ENCODE peak calls at places on chromosome 19, in five cellular contexts. W is left ventricle myocardium inferior, B is hepatocyte, D is uterus, Q is GM12865. F is an unnamed sample.

GRCh38 chr19:54707932-54708331 is 16.3 kb upstream of the KIR3DL3 start:
- DNase-seq in W (no peak), B (no peak), D (no peak), Q (peak), F (no peak)

GRCh38 chr19:18340237-18340989 is at the start of gene PGPEP1:
- DNase-seq in W (peak), B (peak), D (peak), Q (peak), F (peak)

GRCh38 chr19:18479964-18480723 is 41.7 kb downstream of the ELL start:
- DNase-seq in W (peak), B (no peak), D (peak), Q (no peak), F (no peak)

GRCh38 chr19:16373539-16373938 is 48.9 kb downstream of the KLF2 start:
- DNase-seq in W (peak), B (no peak), D (peak), Q (no peak), F (no peak)

GRCh38 chr19:40144151-40144550 is 47.1 kb upstream of the MAP3K10 start:
- DNase-seq in W (no peak), B (no peak), D (no peak), Q (peak), F (peak)

GRCh38 chr19:39212377-39212742 is 8.3 kb upstream of the SYCN start:
- DNase-seq in W (peak), B (no peak), D (no peak), Q (peak), F (peak)

GRCh38 chr19:46674416-46675178 is 13.6 kb upstream of the DACT3 start:
- DNase-seq in W (no peak), B (no peak), D (no peak), Q (no peak), F (no peak)

GRCh38 chr19:10237702-10238101 is 6.6 kb upstream of the S1PR2 start:
- DNase-seq in W (no peak), B (no peak), D (no peak), Q (no peak), F (no peak)

GRCh38 chr19:40416918-40417713 is 3.9 kb upstream of the PRX start:
- DNase-seq in W (peak), B (no peak), D (no peak), Q (peak), F (no peak)

GRCh38 chr19:23283925-23284324 is 33.7 kb upstream of the ZNF724 start:
- DNase-seq in W (peak), B (peak), D (peak), Q (peak), F (peak)

GRCh38 chr19:40217921-40218890 is at the start of gene TTC9B:
- DNase-seq in W (no peak), B (peak), D (no peak), Q (peak), F (peak)

GRCh38 chr19:39997595-39998216 is 846 bp downstream of the ZNF546 start:
- DNase-seq in W (no peak), B (no peak), D (no peak), Q (peak), F (no peak)

GRCh38 chr19:33156354-33156753 is 24.4 kb downstream of the WDR88 start:
- DNase-seq in W (no peak), B (no peak), D (no peak), Q (no peak), F (no peak)

GRCh38 chr19:21135433-21135832 is 6.4 kb upstream of the ZNF431 start:
- DNase-seq in W (no peak), B (no peak), D (no peak), Q (no peak), F (no peak)

GRCh38 chr19:46736544-46737274 is 9.1 kb upstream of the FKRP start:
- DNase-seq in W (peak), B (no peak), D (peak), Q (no peak), F (no peak)

DNA sequence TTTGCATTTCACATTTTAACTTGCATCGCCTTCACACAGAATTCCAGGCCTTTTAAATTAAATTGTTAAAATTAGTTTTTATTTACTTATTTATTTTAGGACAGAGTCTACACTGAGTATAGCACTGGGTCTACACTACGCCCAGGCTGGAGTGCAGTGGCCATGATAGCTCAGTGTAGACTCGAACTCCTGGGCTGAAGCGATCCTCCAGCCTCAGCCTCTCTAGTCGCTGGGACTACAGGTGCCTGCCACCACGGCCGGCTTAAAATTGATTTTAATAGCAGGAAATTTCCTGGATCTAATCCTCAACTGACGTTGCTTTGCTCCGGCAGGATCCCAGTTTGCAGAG is 301 bp upstream of the ZNF610 start:
- DNase-seq in W (no peak), B (no peak), D (no peak), Q (no peak), F (no peak)
- H3K4me3 ChIP-seq in W (peak), B (peak), D (peak), Q (peak), F (peak)

GRCh38 chr19:12965812-12966135 is 3.6 kb upstream of the DAND5 start:
- DNase-seq in W (no peak), B (no peak), D (no peak), Q (no peak), F (no peak)
- H3K4me3 ChIP-seq in W (peak), B (no peak), D (no peak), Q (no peak), F (no peak)

DNA sequence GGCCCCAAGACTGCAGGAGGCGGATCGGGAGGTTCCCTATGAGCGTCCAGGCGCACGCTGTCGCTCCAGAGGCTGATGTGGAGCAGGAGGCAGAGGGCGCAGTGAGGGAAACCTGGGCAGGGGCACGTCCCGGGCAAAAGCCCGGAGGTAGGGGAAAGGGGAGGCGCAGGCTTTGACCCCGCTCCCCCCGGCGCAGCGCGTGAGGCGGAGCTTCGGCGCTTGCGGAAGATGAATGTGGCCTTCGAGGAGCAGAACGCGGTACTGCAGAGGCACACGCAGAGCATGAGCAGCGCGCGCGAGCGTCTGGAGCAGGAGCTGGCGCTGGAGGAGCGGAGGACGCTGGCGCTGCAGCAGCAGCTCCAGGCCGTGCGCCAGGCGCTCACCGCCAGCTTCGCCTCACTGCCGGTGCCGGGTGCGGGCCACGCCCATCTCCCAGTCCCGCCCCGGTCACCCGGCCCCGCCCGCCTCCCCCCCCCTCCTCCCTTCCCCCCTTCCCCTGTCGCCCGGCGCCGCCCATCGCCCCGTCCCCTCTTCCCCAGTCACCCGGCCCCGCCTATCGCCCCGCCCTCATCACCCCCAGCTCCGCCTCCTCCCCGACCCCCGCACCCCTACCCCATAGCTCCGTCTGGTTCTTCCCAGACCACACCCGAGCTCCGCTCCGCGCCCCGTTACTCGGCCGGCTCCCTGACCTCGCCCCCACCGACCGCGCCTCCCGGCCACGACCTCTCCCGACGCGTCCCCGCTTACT is 4.1 kb downstream of the HMG20B start:
- DNase-seq in W (peak), B (peak), D (peak), Q (no peak), F (no peak)
- H3K4me3 ChIP-seq in W (peak), B (no peak), D (peak), Q (no peak), F (no peak)

DNA sequence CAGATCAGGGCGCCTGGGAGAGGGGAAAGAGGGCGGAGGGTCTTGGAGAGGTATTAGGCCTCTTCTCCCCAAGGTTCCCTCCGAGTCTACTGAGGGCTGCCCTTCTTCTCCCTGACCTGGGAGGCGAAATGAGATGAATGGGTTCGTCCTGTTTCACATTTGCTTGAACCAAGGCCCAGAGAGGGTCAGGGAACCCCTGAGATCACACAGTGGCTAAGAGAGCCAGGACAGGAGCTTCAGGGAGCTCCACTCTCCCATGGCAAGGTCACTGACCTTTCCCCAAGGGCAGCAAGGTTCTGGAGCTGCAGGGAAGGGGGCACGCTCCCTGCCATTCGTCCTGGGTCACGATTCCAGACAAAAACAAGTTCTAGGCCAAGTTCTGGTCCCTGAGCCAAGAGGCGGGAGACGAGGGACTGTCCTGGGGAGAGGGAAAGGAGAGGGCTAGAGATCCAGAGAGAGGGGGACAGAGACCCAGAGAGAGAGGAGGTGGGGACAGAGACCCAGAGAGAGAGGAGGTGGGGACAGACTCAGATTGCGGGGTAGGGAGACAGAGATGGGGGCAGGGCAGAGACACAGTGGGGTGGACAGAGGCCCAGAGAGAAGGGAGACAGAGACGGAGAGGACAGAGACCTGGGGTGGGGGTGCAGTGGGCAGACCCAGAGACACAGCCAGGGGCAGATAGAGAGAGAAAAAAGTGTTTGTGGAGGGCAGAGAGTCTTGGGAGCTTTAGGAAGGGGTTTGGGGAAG is 541 bp downstream of the ASPDH start:
- DNase-seq in W (no peak), B (no peak), D (no peak), Q (no peak), F (no peak)
- H3K4me3 ChIP-seq in W (no peak), B (no peak), D (no peak), Q (no peak), F (no peak)

DNA sequence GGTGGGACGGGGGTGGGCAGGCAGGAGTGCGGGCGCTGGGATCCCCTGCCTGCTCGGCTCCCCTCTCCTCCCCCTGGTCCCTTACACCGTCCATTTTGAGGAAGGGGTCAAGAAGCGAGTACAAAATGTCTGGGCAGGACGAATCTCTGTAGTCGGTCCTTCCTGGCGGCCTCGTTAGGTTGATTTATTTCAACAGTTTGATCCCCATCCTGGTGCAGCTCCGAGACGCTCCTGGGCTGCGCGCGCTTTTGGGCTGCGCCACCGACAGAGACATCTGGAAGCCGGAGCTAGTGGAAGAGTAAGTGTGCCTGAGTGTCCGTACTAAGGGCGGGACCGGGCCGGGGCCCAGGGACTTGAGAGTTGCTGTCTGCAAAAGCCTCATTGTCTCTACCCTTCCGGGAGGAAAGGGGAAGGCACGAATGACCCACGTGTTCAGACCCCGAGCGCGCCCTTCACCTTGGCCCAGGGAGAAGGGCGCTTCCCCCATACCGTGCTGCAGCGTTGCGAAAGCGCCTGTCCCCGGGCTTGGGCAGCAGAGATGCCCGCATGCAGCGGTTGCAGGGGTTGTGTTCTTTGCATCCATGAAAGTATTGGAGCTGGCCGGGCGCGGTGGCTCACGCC is 1.8 kb downstream of the ZNF114 start:
- DNase-seq in W (peak), B (peak), D (peak), Q (peak), F (no peak)
- H3K4me3 ChIP-seq in W (peak), B (peak), D (peak), Q (peak), F (no peak)

F was measured in CD4-positive, CD25-positive, alpha-beta regulatory T cell.